ENCODE peak calls at places on chromosome 13, in four cellular contexts. One of them, this sample, is unnamed.
A peak's percentile ranks its signal among the peaks of the same experiment; 100 is the strongest.

GRCh38 chr13:29921542-29921941 is 71.1 kb upstream of the UBL3 start:
- DNase-seq in GM12891: no peak
- DNase-seq in central memory CD8-positive, alpha-beta T cell: no peak
- DNase-seq in left ventricle myocardium inferior: no peak
- DNase-seq in this sample: no peak

GRCh38 chr13:99322297-99323103 is 15.3 kb upstream of the GPR183 start:
- DNase-seq in GM12891: peak; percentile 25
- DNase-seq in central memory CD8-positive, alpha-beta T cell: no peak
- DNase-seq in left ventricle myocardium inferior: no peak
- DNase-seq in this sample: peak; percentile 27

GRCh38 chr13:30091691-30092090 is 215.7 kb downstream of the KATNAL1 start:
- DNase-seq in GM12891: no peak
- DNase-seq in central memory CD8-positive, alpha-beta T cell: no peak
- DNase-seq in left ventricle myocardium inferior: no peak
- DNase-seq in this sample: no peak

GRCh38 chr13:34294483-34295129 is 476.7 kb downstream of the RFC3 start:
- DNase-seq in GM12891: no peak
- DNase-seq in central memory CD8-positive, alpha-beta T cell: no peak
- DNase-seq in left ventricle myocardium inferior: peak; percentile 18
- DNase-seq in this sample: no peak

GRCh38 chr13:114146629-114147028 is 14.2 kb upstream of the RASA3 start:
- DNase-seq in GM12891: no peak
- DNase-seq in central memory CD8-positive, alpha-beta T cell: no peak
- DNase-seq in left ventricle myocardium inferior: no peak
- DNase-seq in this sample: no peak

GRCh38 chr13:49340161-49340560 is 92.4 kb downstream of the CDADC1 start:
- DNase-seq in GM12891: no peak
- DNase-seq in central memory CD8-positive, alpha-beta T cell: no peak
- DNase-seq in left ventricle myocardium inferior: no peak
- DNase-seq in this sample: no peak

GRCh38 chr13:66933994-66934393 is 296.1 kb downstream of the PCDH9 start:
- DNase-seq in GM12891: no peak
- DNase-seq in central memory CD8-positive, alpha-beta T cell: no peak
- DNase-seq in left ventricle myocardium inferior: no peak
- DNase-seq in this sample: no peak

GRCh38 chr13:85520445-85520844 is 278.8 kb downstream of the SLITRK6 start:
- DNase-seq in GM12891: no peak
- DNase-seq in central memory CD8-positive, alpha-beta T cell: no peak
- DNase-seq in left ventricle myocardium inferior: no peak
- DNase-seq in this sample: no peak

GRCh38 chr13:113560645-113561416 is 23.7 kb upstream of the TFDP1 start:
- DNase-seq in GM12891: no peak
- DNase-seq in central memory CD8-positive, alpha-beta T cell: no peak
- DNase-seq in left ventricle myocardium inferior: no peak
- DNase-seq in this sample: no peak

GRCh38 chr13:43981091-43981490 is 101.4 kb downstream of the LACC1 start:
- DNase-seq in GM12891: no peak
- DNase-seq in central memory CD8-positive, alpha-beta T cell: no peak
- DNase-seq in left ventricle myocardium inferior: no peak
- DNase-seq in this sample: no peak

GRCh38 chr13:80469841-80470378 is 129.0 kb upstream of the SPRY2 start:
- DNase-seq in GM12891: no peak
- DNase-seq in central memory CD8-positive, alpha-beta T cell: no peak
- DNase-seq in left ventricle myocardium inferior: peak; percentile 77
- DNase-seq in this sample: no peak

GRCh38 chr13:21385710-21386109 is 73.4 kb downstream of the ZDHHC20 start:
- DNase-seq in GM12891: no peak
- DNase-seq in central memory CD8-positive, alpha-beta T cell: no peak
- DNase-seq in left ventricle myocardium inferior: no peak
- DNase-seq in this sample: no peak

GRCh38 chr13:34617684-34618083 is 324.4 kb upstream of the NBEA start:
- DNase-seq in GM12891: no peak
- DNase-seq in central memory CD8-positive, alpha-beta T cell: no peak
- DNase-seq in left ventricle myocardium inferior: no peak
- DNase-seq in this sample: no peak

GRCh38 chr13:102212729-102213128 is 189.1 kb downstream of the FGF14 start:
- DNase-seq in GM12891: no peak
- DNase-seq in central memory CD8-positive, alpha-beta T cell: no peak
- DNase-seq in left ventricle myocardium inferior: no peak
- DNase-seq in this sample: no peak

GRCh38 chr13:24251525-24251924 is 57.9 kb upstream of the C1QTNF9 start:
- DNase-seq in GM12891: no peak
- DNase-seq in central memory CD8-positive, alpha-beta T cell: peak; percentile 85
- DNase-seq in left ventricle myocardium inferior: no peak
- DNase-seq in this sample: no peak

GRCh38 chr13:75365724-75366173 is 116.2 kb downstream of the TBC1D4 start:
- DNase-seq in GM12891: no peak
- DNase-seq in central memory CD8-positive, alpha-beta T cell: no peak
- DNase-seq in left ventricle myocardium inferior: no peak
- DNase-seq in this sample: no peak

GRCh38 chr13:76014618-76015315 is 378.6 kb downstream of the LMO7 start:
- DNase-seq in GM12891: no peak
- DNase-seq in central memory CD8-positive, alpha-beta T cell: no peak
- DNase-seq in left ventricle myocardium inferior: no peak
- DNase-seq in this sample: no peak

GRCh38 chr13:37225414-37226047 is 120.1 kb upstream of the CSNK1A1L start:
- DNase-seq in GM12891: no peak
- DNase-seq in central memory CD8-positive, alpha-beta T cell: no peak
- DNase-seq in left ventricle myocardium inferior: no peak
- DNase-seq in this sample: no peak

GRCh38 chr13:102035969-102036368 is 365.9 kb downstream of the FGF14 start:
- DNase-seq in GM12891: no peak
- DNase-seq in central memory CD8-positive, alpha-beta T cell: no peak
- DNase-seq in left ventricle myocardium inferior: no peak
- DNase-seq in this sample: no peak

GRCh38 chr13:93227280-93227905 is 786 bp downstream of the GPC6 start:
- DNase-seq in GM12891: peak; percentile 9
- DNase-seq in central memory CD8-positive, alpha-beta T cell: no peak
- DNase-seq in left ventricle myocardium inferior: no peak
- DNase-seq in this sample: no peak

This sample was measured in GM12892.